ENCODE peak calls at places on chromosomes 1 and 21, in five cellular contexts. N is smooth muscle cell of the brain vasculature, F is prostate gland, C is NCI-H510A, Y is ELF-1. P is an unnamed sample.

GRCh38 chr21:44090332-44090731 is 16.9 kb upstream of the PWP2 start:
- DNase-seq in Y (no peak), C (peak; percentile 21), N (no peak), F (peak; percentile 2), P (no peak)

GRCh38 chr1:94083653-94084052 is 37.3 kb downstream of the ABCA4 start:
- DNase-seq in F (no peak), Y (no peak), C (no peak), N (no peak), P (no peak)

GRCh38 chr1:151529781-151530180 is 10.3 kb upstream of the TUFT1 start:
- DNase-seq in F (no peak), N (no peak), C (no peak), Y (no peak), P (no peak)

GRCh38 chr1:18010408-18010807 is 97.2 kb upstream of the IGSF21 start:
- DNase-seq in N (no peak), F (no peak), C (no peak), Y (no peak), P (no peak)

GRCh38 chr1:110118636-110119396 is 6.6 kb downstream of the UBL4B start:
- DNase-seq in Y (no peak), F (no peak), C (no peak), N (no peak), P (no peak)

GRCh38 chr1:113452921-113453770 is 62.8 kb downstream of the MAGI3 start:
- DNase-seq in N (peak; percentile 18), Y (no peak), F (peak; percentile 8), C (no peak), P (no peak)

GRCh38 chr1:151146072-151146415 is 387 bp downstream of the SEMA6C start:
- DNase-seq in N (no peak), F (no peak), C (no peak), Y (peak; percentile 47), P (no peak)

GRCh38 chr21:35777081-35777480 is 283.2 kb downstream of the SETD4 start:
- DNase-seq in F (no peak), N (no peak), Y (no peak), C (no peak), P (no peak)

P was measured in Panc1.